ENCODE peak calls at places on chromosome 14, in seven cellular contexts. V is epithelial cell of esophagus; Y is endothelial cell; F is neural crest cell; H is stimulated activated CD4-positive, alpha-beta T cell treated with anti-CD3 and anti-CD28 coated beads, TNF-alpha, amount 100 ng/mL, for 24 hours; G is hippocampal formation; U is fibroblast of lung. O is an unnamed sample.

GRCh38 chr14:49849213-49849847 is 3.3 kb downstream of the NEMF start:
- DNase-seq in U (no peak), Y (no peak), G (no peak), F (no peak), V (no peak), H (no peak), O (no peak)

GRCh38 chr14:62301076-62301475 is 538.9 kb downstream of the SNAPC1 start:
- DNase-seq in F (no peak), H (no peak), Y (no peak), G (no peak), V (peak; percentile 27), U (peak; percentile 62), O (no peak)

GRCh38 chr14:21933681-21934080 is 260.1 kb upstream of the OR4E1 start:
- DNase-seq in V (peak; percentile 28), U (no peak), F (no peak), G (no peak), H (no peak), Y (no peak), O (no peak)

GRCh38 chr14:23160924-23161522 is 22.4 kb downstream of the SLC7A8 start:
- DNase-seq in Y (peak; percentile 16), F (no peak), G (no peak), U (peak; percentile 86), H (no peak), V (peak; percentile 95), O (no peak)

GRCh38 chr14:85599939-85600338 is 70.0 kb downstream of the FLRT2 start:
- DNase-seq in G (no peak), Y (no peak), F (no peak), U (peak; percentile 76), V (no peak), H (no peak), O (no peak)

GRCh38 chr14:104299993-104300761 is 161.8 kb downstream of the KIF26A start:
- DNase-seq in U (no peak), H (no peak), F (no peak), Y (no peak), V (no peak), G (no peak), O (no peak)

GRCh38 chr14:69321601-69322330 is 61.8 kb downstream of the GALNT16 start:
- DNase-seq in Y (no peak), U (no peak), G (no peak), V (no peak), F (no peak), H (no peak), O (no peak)

GRCh38 chr14:33941727-33942126 is 9.1 kb downstream of the EGLN3 start:
- DNase-seq in H (no peak), U (no peak), Y (no peak), G (no peak), V (no peak), F (no peak), O (no peak)

GRCh38 chr14:63764620-63765139 is 36.8 kb upstream of the SGPP1 start:
- DNase-seq in U (no peak), F (no peak), H (no peak), G (no peak), V (no peak), Y (no peak), O (no peak)

GRCh38 chr14:100150932-100151587 is 8.4 kb downstream of the DEGS2 start:
- DNase-seq in Y (no peak), G (no peak), V (peak; percentile 70), H (no peak), F (no peak), U (no peak), O (no peak)

GRCh38 chr14:24279301-24280186 is 8.1 kb upstream of the RABGGTA start:
- DNase-seq in G (peak; percentile 43), V (peak; percentile 89), H (peak; percentile 39), Y (no peak), U (no peak), F (no peak), O (peak; percentile 36)

GRCh38 chr14:105333020-105333490 is 18.5 kb downstream of the PACS2 start:
- DNase-seq in H (no peak), Y (no peak), F (no peak), U (no peak), G (no peak), V (no peak), O (no peak)

O was measured in stimulated activated CD8-positive, alpha-beta memory T cell treated with anti-CD3 and anti-CD28 coated beads, Interleukin-15, amount 100 ng/mL, for 48 hours.